ENCODE peak calls at places on chromosomes 7 and 10, in seven cellular contexts. P is ovary, Z is uterus, C is IMR-90, H is A549, W is H1, U is adrenal gland. I is an unnamed sample. For H3K4me1, the result is how much of the 10 kb centered on the place peaks cover.

GRCh38 chr7:100483728-100484635 is at the start of gene NYAP1:
- DNase-seq in W (no peak), C (peak), H (peak), U (peak), P (peak), Z (peak), I (no peak)

GRCh38 chr10:50541317-50541716 is 82.4 kb downstream of the SGMS1 start:
- DNase-seq in W (no peak), Z (no peak), P (no peak), H (no peak), C (no peak), U (no peak), I (no peak)

GRCh38 chr10:102451105-102451969 is at the start of gene C10orf95:
- DNase-seq in C (no peak), Z (no peak), P (peak), U (no peak), W (no peak), H (no peak), I (no peak)

GRCh38 chr10:14004536-14004935 is 326.2 kb downstream of the FRMD4A start:
- DNase-seq in Z (no peak), P (no peak), H (no peak), W (no peak), U (no peak), C (peak), I (no peak)

GRCh38 chr7:50208335-50208982 is 96.1 kb upstream of the IKZF1 start:
- DNase-seq in H (no peak), C (no peak), Z (no peak), W (no peak), U (no peak), P (no peak), I (no peak)

GRCh38 chr10:45000764-45001381 is at the start of gene ZNF22:
- DNase-seq in P (peak), C (peak), W (no peak), Z (peak), U (no peak), H (peak), I (peak)

GRCh38 chr10:78992333-78992732 is 76.4 kb upstream of the ZMIZ1 start:
- DNase-seq in W (no peak), U (no peak), H (no peak), C (no peak), P (no peak), Z (no peak), I (no peak)

GRCh38 chr10:132699411-132700167 is 86.4 kb downstream of the NKX6-2 start:
- DNase-seq in U (no peak), P (no peak), W (no peak), H (no peak), C (no peak), Z (no peak), I (no peak)

GRCh38 chr10:37856881-37857286 is 526 bp downstream of the ZNF248 start:
- DNase-seq in C (no peak), Z (peak), U (peak), H (no peak), P (no peak), W (no peak), I (peak)

GRCh38 chr7:28048694-28049093 is 131.9 kb downstream of the JAZF1 start:
- DNase-seq in H (no peak), Z (no peak), W (no peak), P (no peak), C (no peak), U (no peak), I (no peak)

GRCh38 chr10:90930070-90930837 is 9.4 kb upstream of the ANKRD1 start:
- DNase-seq in Z (no peak), C (peak), W (no peak), U (no peak), H (peak), P (no peak), I (no peak)

GRCh38 chr10:43959364-43959763 is 310.7 kb upstream of the ZNF32 start:
- DNase-seq in P (no peak), U (no peak), H (no peak), C (no peak), W (no peak), Z (no peak), I (no peak)

GRCh38 chr7:80147543-80148376 is 13.1 kb downstream of the GNAI1 start:
- DNase-seq in W (no peak), H (no peak), Z (no peak), C (peak), U (no peak), P (no peak), I (no peak)

GRCh38 chr10:77386833-77387232 is 250.8 kb downstream of the KCNMA1 start:
- DNase-seq in Z (peak), W (no peak), P (peak), H (no peak), U (no peak), C (peak), I (no peak)

GRCh38 chr7:18019562-18019961 is 8.1 kb downstream of the PRPS1L1 start:
- DNase-seq in U (no peak), W (no peak), Z (no peak), C (peak), H (peak), P (no peak), I (no peak)

GRCh38 chr7:149497467-149498261 is at the start of gene ZNF746:
- DNase-seq in H (peak), P (peak), C (peak), U (peak), Z (peak), W (peak), I (no peak)

GRCh38 chr7:27146491-27147210 is 923 bp downstream of the HOXA6 start:
- DNase-seq in H (no peak), C (no peak), P (no peak), W (no peak), Z (no peak), U (peak), I (no peak)

GRCh38 chr7:15972767-15973362 is 286.4 kb upstream of the MEOX2 start:
- DNase-seq in W (no peak), C (peak), Z (no peak), U (peak), P (no peak), H (no peak), I (no peak)

GRCh38 chr10:90087197-90088007 is 386.0 kb downstream of the KIF20B start:
- DNase-seq in C (peak), P (no peak), H (no peak), Z (no peak), U (no peak), W (no peak), I (no peak)

GRCh38 chr7:122886357-122887081 is at the start of gene CADPS2:
- DNase-seq in H (peak), P (peak), C (peak), W (peak), Z (peak), U (peak), I (no peak)

GRCh38 chr10:89476676-89477075 is 58.7 kb downstream of the SLC16A12 start:
- DNase-seq in U (no peak), C (peak), H (no peak), P (no peak), Z (no peak), W (no peak), I (no peak)

GRCh38 chr10:90274721-90275468 is 573.5 kb downstream of the KIF20B start:
- DNase-seq in U (no peak), P (no peak), W (no peak), H (no peak), C (no peak), Z (no peak), I (no peak)

GRCh38 chr10:131273476-131273875 is 38.0 kb downstream of the TCERG1L start:
- DNase-seq in W (no peak), P (no peak), U (no peak), Z (no peak), C (no peak), H (no peak), I (no peak)

GRCh38 chr7:80722596-80723141 is 84.2 kb downstream of the CD36 start:
- DNase-seq in C (peak), Z (peak), U (peak), W (peak), H (peak), P (no peak), I (no peak)

GRCh38 chr10:615583-616152 is 73.8 kb downstream of the DIP2C start:
- DNase-seq in P (no peak), C (peak), U (no peak), H (no peak), W (no peak), Z (peak), I (no peak)

GRCh38 chr7:99155207-99155606 is 11.3 kb upstream of the SMURF1 start:
- DNase-seq in H (no peak), C (no peak), Z (no peak), W (no peak), U (no peak), P (no peak), I (no peak)
- TF ChIP-seq POLR2A in H (no peak), C (no peak), Z (no peak), W (no peak), U (no peak), P (no peak), I (no peak)

GRCh38 chr7:22809902-22810642 is 12.6 kb downstream of the TOMM7 start:
- DNase-seq in C (no peak), Z (no peak), U (no peak), P (no peak), H (no peak), W (no peak), I (no peak)

GRCh38 chr7:22810843-22811242 is 11.8 kb downstream of the TOMM7 start:
- DNase-seq in U (no peak), H (no peak), W (no peak), P (no peak), Z (no peak), C (no peak), I (no peak)

GRCh38 chr7:22811746-22812280 is 10.8 kb downstream of the TOMM7 start:
- DNase-seq in C (peak), Z (no peak), H (no peak), U (no peak), W (no peak), P (no peak), I (no peak)

GRCh38 chr7:22814261-22815208 is 8.1 kb downstream of the TOMM7 start:
- DNase-seq in W (no peak), U (no peak), Z (no peak), H (peak), P (no peak), C (peak), I (no peak)

DNA sequence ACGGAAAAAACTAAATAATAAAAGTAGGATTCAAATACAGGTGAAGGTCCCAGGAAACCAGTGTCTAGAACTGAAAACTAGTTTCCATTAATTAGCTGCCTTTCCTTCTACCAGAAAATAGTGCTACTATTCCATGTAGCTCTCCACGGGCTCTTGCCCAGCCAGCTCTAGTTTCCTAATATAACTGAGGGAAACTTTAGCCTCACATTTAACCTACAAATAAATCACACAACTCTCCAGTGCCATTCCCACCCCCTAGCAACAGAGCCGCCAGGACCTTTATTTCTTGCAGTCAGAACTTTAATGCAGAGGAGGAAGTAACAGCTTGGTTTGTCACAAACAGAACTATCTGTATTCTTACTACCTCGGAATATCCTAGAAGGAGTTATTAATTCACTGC is 10.3 kb downstream of the TOMM7 start:
- DNase-seq in Z (no peak), W (no peak), H (no peak), C (no peak), P (no peak), U (no peak), I (no peak)
- H3K4me1 ChIP-seq in Z (under half), W (under half), H (under half), C (under half), P (under half), U (under half), I (under half)

GRCh38 chr7:33716581-33717477 is 188.5 kb upstream of the BMPER start:
- DNase-seq in H (peak), C (peak), U (no peak), P (no peak), W (no peak), Z (no peak), I (no peak)
- TF ChIP-seq CTCF in H (peak), C (peak), U (peak), P (peak), W (no peak), Z (peak), I (peak)

GRCh38 chr10:100522107-100522811 is 2.6 kb upstream of the SEC31B start:
- DNase-seq in H (no peak), P (no peak), W (no peak), C (peak), U (no peak), Z (no peak), I (no peak)
- TF ChIP-seq POLR2A in H (no peak), P (no peak), W (no peak), C (no peak), U (no peak), Z (no peak), I (no peak)

DNA sequence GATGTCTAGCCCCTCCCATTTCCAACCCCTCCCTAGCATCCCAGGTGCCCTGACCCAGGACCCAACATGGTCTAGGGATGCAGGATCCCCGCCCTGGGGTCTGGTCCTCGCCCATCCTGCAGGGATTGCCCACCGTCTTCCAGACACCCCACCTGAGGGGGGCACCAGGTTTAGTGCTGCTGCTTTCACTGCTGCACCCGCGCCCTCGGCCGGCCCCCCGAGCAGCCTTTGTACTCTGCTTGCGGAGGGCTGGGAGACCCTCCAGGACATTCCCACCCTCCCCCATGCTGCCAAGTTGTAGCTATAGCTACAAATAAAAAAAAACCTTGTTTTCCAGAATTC is 9.6 kb downstream of the ZYX start:
- DNase-seq in H (no peak), C (no peak), P (no peak), W (no peak), U (no peak), Z (peak), I (no peak)
- H3K4me1 ChIP-seq in H (under half), C (under half), P (under half), W (under half), U (under half), Z (under half), I (under half)

GRCh38 chr10:117000580-117000979 is 4.4 kb downstream of the SHTN1 start:
- DNase-seq in W (no peak), U (no peak), Z (no peak), C (no peak), H (no peak), P (no peak), I (no peak)
- TF ChIP-seq CTCF in W (no peak), U (no peak), Z (no peak), C (no peak), H (no peak), P (no peak), I (no peak)

DNA sequence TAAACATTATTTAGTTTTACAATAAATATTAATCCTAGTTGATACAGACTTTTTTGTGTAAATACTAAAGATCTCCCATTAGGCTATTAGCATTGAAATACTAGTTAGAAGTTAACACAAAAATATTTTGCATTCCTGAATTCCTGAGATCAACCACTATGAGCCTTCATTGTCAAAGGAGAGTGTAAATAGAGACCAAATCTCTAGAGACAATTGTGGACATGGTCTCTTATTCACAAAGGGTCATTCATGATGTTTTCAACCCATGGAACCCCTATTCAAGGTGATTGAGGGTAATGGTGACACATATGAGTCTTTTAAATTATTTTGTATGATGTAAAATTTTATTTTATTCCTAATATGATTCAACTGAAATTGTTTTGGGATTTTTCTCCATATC is 1454.8 kb upstream of the LRRTM3 start:
- DNase-seq in H (no peak), C (no peak), Z (no peak), P (no peak), U (no peak), W (no peak), I (no peak)
- TF ChIP-seq POLR2A in H (no peak), C (no peak), Z (no peak), P (no peak), U (no peak), W (no peak), I (no peak)